ENCODE peak calls at places on chromosome 15, in eight cellular contexts. H is IMR-90; Z is vagina; O is ureter; T is RWPE1; D is PC-9; C is NCI-H1417; Y is activated CD8-positive, alpha-beta T cell treated with anti-CD3 and anti-CD28 coated beads, Interleukin-2, amount 10 ng/mL, durations not matched to agents 7 days and 5 days. R is an unnamed sample.

GRCh38 chr15:41955100-41955499 is 17.3 kb downstream of the EHD4 start:
- DNase-seq in H (no peak), Z (no peak), O (no peak), T (no peak), D (no peak), C (no peak), Y (no peak), R (no peak)

GRCh38 chr15:45573961-45574629 is 13.1 kb upstream of the BLOC1S6 start:
- DNase-seq in H (no peak), Z (no peak), O (no peak), T (no peak), D (peak; percentile 23), C (no peak), Y (peak; percentile 25), R (no peak)

GRCh38 chr15:29103825-29104565 is 165.6 kb downstream of the NSMCE3 start:
- DNase-seq in H (peak; percentile 68), Z (no peak), O (peak; percentile 74), T (peak; percentile 63), D (peak; percentile 15), C (no peak), Y (peak; percentile 67), R (no peak)

GRCh38 chr15:74376226-74376625 is 8.8 kb upstream of the CYP11A1 start:
- DNase-seq in H (no peak), Z (no peak), O (no peak), T (no peak), D (no peak), C (no peak), Y (peak; percentile 19), R (no peak)

GRCh38 chr15:65154720-65155119 is 21.1 kb upstream of the PDCD7 start:
- DNase-seq in H (no peak), Z (no peak), O (no peak), T (no peak), D (no peak), C (peak; percentile 0), Y (no peak), R (no peak)

GRCh38 chr15:56102401-56102800 is 109.0 kb upstream of the NEDD4 start:
- DNase-seq in H (no peak), Z (no peak), O (no peak), T (no peak), D (no peak), C (no peak), Y (no peak), R (no peak)

GRCh38 chr15:71599404-71600225 is 210.7 kb upstream of the NR2E3 start:
- DNase-seq in H (no peak), Z (no peak), O (no peak), T (no peak), D (no peak), C (no peak), Y (no peak), R (no peak)

GRCh38 chr15:47819158-47819557 is 101.9 kb downstream of the SEMA6D start:
- DNase-seq in H (no peak), Z (no peak), O (no peak), T (no peak), D (no peak), C (peak; percentile 21), Y (no peak), R (no peak)

GRCh38 chr15:96767703-96768434 is 437.4 kb downstream of the NR2F2 start:
- DNase-seq in H (no peak), Z (no peak), O (no peak), T (no peak), D (no peak), C (no peak), Y (no peak), R (peak; percentile 50)

GRCh38 chr15:73051402-73051810 is 857 bp upstream of the NEO1 start:
- DNase-seq in H (no peak), Z (no peak), O (peak; percentile 44), T (peak; percentile 8), D (no peak), C (no peak), Y (no peak), R (no peak)

GRCh38 chr15:79078763-79079395 is 11.7 kb downstream of the RASGRF1 start:
- DNase-seq in H (no peak), Z (no peak), O (no peak), T (no peak), D (no peak), C (no peak), Y (no peak), R (no peak)

GRCh38 chr15:44593042-44593736 is 56.2 kb downstream of the EIF3J start:
- DNase-seq in H (no peak), Z (no peak), O (no peak), T (no peak), D (no peak), C (no peak), Y (peak; percentile 36), R (no peak)

GRCh38 chr15:75153084-75153483 is 48.6 kb upstream of the C15orf39 start:
- DNase-seq in H (peak; percentile 36), Z (no peak), O (no peak), T (peak; percentile 59), D (no peak), C (no peak), Y (peak; percentile 50), R (no peak)

GRCh38 chr15:54719325-54719724 is 477.4 kb downstream of the RSL24D1 start:
- DNase-seq in H (no peak), Z (no peak), O (no peak), T (no peak), D (no peak), C (no peak), Y (no peak), R (no peak)

GRCh38 chr15:76904461-76905012 is 603 bp downstream of the SCAPER start:
- DNase-seq in H (peak; percentile 16), Z (no peak), O (peak; percentile 43), T (peak; percentile 57), D (peak; percentile 22), C (peak; percentile 18), Y (peak; percentile 45), R (no peak)

GRCh38 chr15:27865323-27865922 is 233.7 kb downstream of the OCA2 start:
- DNase-seq in H (no peak), Z (no peak), O (no peak), T (no peak), D (no peak), C (peak; percentile 9), Y (no peak), R (no peak)

GRCh38 chr15:70741677-70742293 is 21.6 kb downstream of the UACA start:
- DNase-seq in H (peak; percentile 65), Z (no peak), O (no peak), T (peak; percentile 80), D (no peak), C (no peak), Y (no peak), R (no peak)